ENCODE peak calls at places on chromosomes 6 and 20, in six cellular contexts. A is heart left ventricle, O is PC-9, C is GM23338, M is Right ventricle myocardium superior, Q is WERI-Rb-1. J is an unnamed sample.

GRCh38 chr6:139133733-139134360 is 1.0 kb upstream of the HECA start:
- DNase-seq in A (no peak), O (no peak), C (no peak), M (no peak), Q (no peak), J (no peak)

GRCh38 chr6:28648878-28649375 is 123.2 kb downstream of the GPX5 start:
- DNase-seq in A (no peak), O (no peak), C (peak; percentile 21), M (no peak), Q (no peak), J (no peak)

GRCh38 chr6:118377711-118378414 is 170.2 kb upstream of the PLN start:
- DNase-seq in A (peak; percentile 89), O (no peak), C (peak; percentile 74), M (peak; percentile 78), Q (no peak), J (no peak)

GRCh38 chr6:122184260-122184934 is 215.1 kb upstream of the HSF2 start:
- DNase-seq in A (no peak), O (no peak), C (no peak), M (no peak), Q (no peak), J (no peak)

GRCh38 chr6:99850841-99851240 is 143.2 kb downstream of the MCHR2 start:
- DNase-seq in A (no peak), O (no peak), C (no peak), M (no peak), Q (no peak), J (no peak)

GRCh38 chr6:34027445-34027936 is 118.4 kb downstream of the GRM4 start:
- DNase-seq in A (peak; percentile 39), O (no peak), C (peak; percentile 90), M (peak; percentile 59), Q (peak; percentile 91), J (no peak)

GRCh38 chr20:17281478-17281877 is 54.6 kb downstream of the PCSK2 start:
- DNase-seq in A (no peak), O (no peak), C (peak; percentile 89), M (no peak), Q (peak; percentile 84), J (no peak)

GRCh38 chr6:106799008-106799952 is 169.9 kb downstream of the QRSL1 start:
- DNase-seq in A (no peak), O (peak; percentile 100), C (no peak), M (no peak), Q (no peak), J (no peak)

GRCh38 chr6:13813011-13813410 is 1.3 kb downstream of the MCUR1 start:
- DNase-seq in A (no peak), O (peak; percentile 60), C (no peak), M (no peak), Q (no peak), J (no peak)

GRCh38 chr20:50392138-50392866 is 117.9 kb upstream of the PTPN1 start:
- DNase-seq in A (no peak), O (no peak), C (no peak), M (no peak), Q (no peak), J (no peak)

GRCh38 chr20:33124994-33125393 is 43.0 kb upstream of the BPIFA2 start:
- DNase-seq in A (no peak), O (no peak), C (no peak), M (no peak), Q (no peak), J (no peak)

GRCh38 chr20:53786071-53786444 is 192.4 kb upstream of the ZNF217 start:
- DNase-seq in A (no peak), O (peak; percentile 100), C (no peak), M (no peak), Q (no peak), J (no peak)